ENCODE peak calls at places on chromosome 12, in seven cellular contexts. P is fibroblast of lung, X is lower leg skin, F is Calu3, I is choroid plexus epithelial cell, Y is activated B cell treated with CpG ODN at 0.5 μM for 24 hours, Z is endothelial cell. M is an unnamed sample.

GRCh38 chr12:11941601-11942360 is 129.0 kb upstream of the BCL2L14 start:
- DNase-seq in P (peak), X (no peak), F (peak), I (peak), Y (no peak), Z (no peak), M (no peak)

GRCh38 chr12:70719084-70719483 is 81.9 kb upstream of the PTPRB start:
- DNase-seq in P (no peak), X (no peak), F (no peak), I (no peak), Y (no peak), Z (no peak), M (no peak)

GRCh38 chr12:91974541-91974940 is 171.1 kb downstream of the BTG1 start:
- DNase-seq in P (peak), X (no peak), F (no peak), I (peak), Y (no peak), Z (no peak), M (no peak)

GRCh38 chr12:108833355-108833733 is 24.0 kb downstream of the SSH1 start:
- DNase-seq in P (peak), X (no peak), F (peak), I (peak), Y (no peak), Z (no peak), M (no peak)

GRCh38 chr12:11787921-11788849 is 138.7 kb downstream of the ETV6 start:
- DNase-seq in P (no peak), X (no peak), F (no peak), I (no peak), Y (no peak), Z (no peak), M (no peak)

GRCh38 chr12:108386704-108387360 is 47.7 kb upstream of the CMKLR1 start:
- DNase-seq in P (no peak), X (no peak), F (no peak), I (no peak), Y (no peak), Z (no peak), M (no peak)

GRCh38 chr12:67442347-67442841 is 173.2 kb downstream of the CAND1 start:
- DNase-seq in P (no peak), X (no peak), F (no peak), I (no peak), Y (no peak), Z (no peak), M (no peak)

GRCh38 chr12:105330938-105331804 is 680 bp downstream of the C12orf75 start:
- DNase-seq in P (no peak), X (peak), F (peak), I (no peak), Y (no peak), Z (peak), M (peak)

GRCh38 chr12:54213084-54213483 is 24.3 kb upstream of the SMUG1 start:
- DNase-seq in P (no peak), X (no peak), F (no peak), I (no peak), Y (no peak), Z (no peak), M (no peak)

GRCh38 chr12:81450920-81451739 is 308.0 kb downstream of the PPFIA2 start:
- DNase-seq in P (peak), X (no peak), F (peak), I (peak), Y (no peak), Z (peak), M (peak)

GRCh38 chr12:128784030-128784770 is 39.6 kb downstream of the SLC15A4 start:
- DNase-seq in P (peak), X (no peak), F (no peak), I (peak), Y (no peak), Z (no peak), M (no peak)

GRCh38 chr12:131943876-131944275 is 5.9 kb upstream of the EP400 start:
- DNase-seq in P (no peak), X (peak), F (no peak), I (no peak), Y (no peak), Z (no peak), M (no peak)

GRCh38 chr12:123056053-123056452 is 75.6 kb downstream of the ARL6IP4 start:
- DNase-seq in P (peak), X (no peak), F (peak), I (peak), Y (no peak), Z (no peak), M (no peak)

DNA sequence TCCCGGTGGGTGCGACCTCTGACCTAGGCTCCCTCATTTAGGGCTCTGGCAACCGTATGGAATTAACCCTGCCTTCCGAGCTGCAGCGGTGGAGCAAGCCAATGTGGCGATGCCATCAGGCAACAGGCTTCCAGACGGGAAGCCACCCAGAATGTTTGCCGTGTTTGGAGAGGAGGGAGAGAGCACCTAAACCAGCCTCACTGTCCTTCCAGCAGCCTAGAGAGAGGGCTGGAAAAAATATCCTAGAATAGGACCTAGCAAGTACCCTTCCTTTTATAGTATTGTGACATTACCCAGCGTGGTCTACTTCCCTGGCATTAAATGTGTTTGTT is 287 bp upstream of the SLC2A13 start:
- DNase-seq in P (no peak), X (no peak), F (no peak), I (peak), Y (no peak), Z (no peak), M (no peak)
- TF ChIP-seq CTCF in P (no peak), X (no peak), F (no peak), I (no peak), Y (no peak), Z (no peak), M (no peak)

GRCh38 chr12:43004908-43005307 is 415.4 kb upstream of the PRICKLE1 start:
- DNase-seq in P (no peak), X (no peak), F (no peak), I (no peak), Y (no peak), Z (peak), M (no peak)
- TF ChIP-seq CTCF in P (no peak), X (no peak), F (no peak), I (no peak), Y (no peak), Z (no peak), M (no peak)

DNA sequence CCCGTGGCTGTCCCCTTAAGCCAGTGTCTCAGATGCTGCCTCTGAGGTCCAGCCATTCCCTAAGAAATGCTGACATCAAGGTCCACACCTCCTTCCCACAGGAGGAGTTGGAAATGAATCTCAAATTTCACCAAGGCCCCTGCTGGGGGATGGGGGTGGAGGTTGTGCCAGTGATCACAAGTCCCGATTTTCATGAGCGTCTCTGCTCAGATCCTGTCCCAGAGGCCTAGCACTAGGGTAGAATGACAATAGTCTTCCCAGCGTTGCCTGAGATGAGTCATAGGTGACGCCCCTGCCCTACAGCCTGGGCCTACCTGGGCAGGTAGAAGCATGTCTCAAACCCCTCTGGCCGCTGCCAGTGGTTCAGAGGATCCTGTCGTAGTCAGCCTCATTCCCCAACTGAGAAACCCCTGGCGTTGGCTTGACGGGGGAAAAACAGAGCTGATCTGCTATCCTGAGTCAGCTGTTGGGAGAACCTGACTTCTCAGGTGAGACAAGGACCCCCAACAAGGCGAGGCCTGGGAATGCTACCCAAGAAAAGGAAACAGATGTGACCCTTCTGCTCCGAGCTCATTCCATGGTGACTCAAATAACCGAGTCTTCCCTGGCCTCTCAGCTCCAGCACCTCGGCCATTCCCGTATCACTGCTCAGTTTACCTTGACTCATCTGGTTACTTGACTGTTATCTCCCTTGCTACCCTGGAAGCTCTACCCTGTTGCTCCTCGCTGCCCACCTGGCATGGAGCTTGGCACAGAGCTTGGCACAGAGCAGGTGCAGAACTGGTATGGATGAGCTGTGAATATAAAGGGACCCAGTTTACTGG is 21.8 kb upstream of the SPPL3 start:
- DNase-seq in P (no peak), X (no peak), F (peak), I (no peak), Y (no peak), Z (no peak), M (no peak)
- TF ChIP-seq CTCF in P (no peak), X (no peak), F (no peak), I (no peak), Y (no peak), Z (no peak), M (no peak)

GRCh38 chr12:98725481-98726247 is 80.6 kb downstream of the APAF1 start:
- DNase-seq in P (peak), X (no peak), F (peak), I (peak), Y (no peak), Z (peak), M (no peak)
- TF ChIP-seq CTCF in P (peak), X (no peak), F (no peak), I (peak), Y (no peak), Z (no peak), M (peak)

GRCh38 chr12:93449277-93449676 is 7.5 kb upstream of the UBE2N start:
- DNase-seq in P (no peak), X (no peak), F (no peak), I (no peak), Y (no peak), Z (no peak), M (no peak)

GRCh38 chr12:93448796-93449195 is 7.0 kb upstream of the UBE2N start:
- DNase-seq in P (no peak), X (no peak), F (no peak), I (no peak), Y (no peak), Z (no peak), M (no peak)

GRCh38 chr12:93443576-93443975 is 1.8 kb upstream of the UBE2N start:
- DNase-seq in P (no peak), X (no peak), F (no peak), I (no peak), Y (no peak), Z (no peak), M (no peak)

GRCh38 chr12:93451423-93452158 is 9.8 kb upstream of the UBE2N start:
- DNase-seq in P (no peak), X (no peak), F (no peak), I (no peak), Y (no peak), Z (no peak), M (no peak)

DNA sequence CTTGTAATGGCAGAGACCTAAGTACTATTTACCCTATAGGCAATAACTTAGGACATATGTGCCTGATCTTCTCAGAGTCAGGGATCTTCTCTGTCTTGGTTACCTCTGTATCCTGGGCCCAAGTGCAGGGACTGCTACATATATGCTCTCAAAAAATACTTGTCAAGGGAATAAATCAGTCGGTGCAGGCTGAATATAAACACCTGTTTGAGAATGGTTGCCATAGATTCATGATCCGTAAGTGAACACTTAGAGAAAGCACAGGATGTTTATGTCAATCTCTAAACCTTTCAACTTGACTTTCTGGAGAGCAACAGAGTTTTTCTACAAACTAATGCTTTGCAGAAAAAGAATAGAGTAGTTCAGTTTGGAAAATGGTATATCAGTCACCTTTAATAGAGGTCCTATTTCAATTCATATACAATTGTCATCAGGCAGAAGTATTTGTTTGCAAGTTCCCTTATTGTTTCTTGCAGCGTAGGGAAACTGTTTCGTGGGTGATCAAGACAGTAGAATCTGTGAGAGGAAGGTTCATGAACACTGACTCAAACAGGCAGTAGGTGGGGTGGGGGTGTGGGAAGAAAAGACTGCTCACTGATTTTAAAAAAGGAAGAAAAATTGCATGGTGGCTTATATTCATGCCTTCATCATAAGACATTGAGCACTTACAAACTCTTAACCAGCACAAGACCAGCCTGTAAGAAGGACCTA is 6.0 kb upstream of the UBE2N start:
- DNase-seq in P (no peak), X (no peak), F (no peak), I (no peak), Y (no peak), Z (no peak), M (no peak)
- TF ChIP-seq CTCF in P (no peak), X (no peak), F (no peak), I (no peak), Y (no peak), Z (no peak), M (no peak)

DNA sequence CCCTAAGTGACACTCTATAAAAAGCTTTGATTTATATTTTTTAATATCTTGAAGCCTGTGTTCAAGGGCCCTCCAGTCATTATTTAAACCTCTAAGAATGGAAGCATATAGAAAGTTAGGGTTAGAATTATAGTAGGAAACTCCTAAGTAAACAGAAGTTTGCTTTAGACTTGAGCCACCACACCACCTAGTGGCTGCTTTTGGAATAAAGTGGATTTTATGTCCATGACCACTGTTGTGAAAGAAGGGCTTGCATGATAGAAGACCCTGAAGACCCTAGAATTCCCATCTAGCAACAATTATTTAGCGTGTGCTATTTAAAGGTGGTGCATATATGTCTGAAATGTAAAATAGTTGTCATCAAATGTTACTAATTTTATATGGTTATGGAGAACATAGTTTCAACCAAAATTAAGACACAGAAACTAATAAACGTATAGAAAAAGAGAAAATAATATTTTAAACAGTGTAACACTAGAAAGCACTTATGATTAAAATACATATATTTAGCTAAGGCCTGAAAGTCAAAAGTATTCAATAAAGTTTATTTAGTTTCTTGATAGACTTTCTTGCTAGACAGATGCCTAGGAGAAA is 21.3 kb downstream of the LRRIQ1 start:
- DNase-seq in P (peak), X (no peak), F (peak), I (peak), Y (no peak), Z (peak), M (peak)
- TF ChIP-seq CTCF in P (peak), X (no peak), F (peak), I (peak), Y (peak), Z (peak), M (peak)

DNA sequence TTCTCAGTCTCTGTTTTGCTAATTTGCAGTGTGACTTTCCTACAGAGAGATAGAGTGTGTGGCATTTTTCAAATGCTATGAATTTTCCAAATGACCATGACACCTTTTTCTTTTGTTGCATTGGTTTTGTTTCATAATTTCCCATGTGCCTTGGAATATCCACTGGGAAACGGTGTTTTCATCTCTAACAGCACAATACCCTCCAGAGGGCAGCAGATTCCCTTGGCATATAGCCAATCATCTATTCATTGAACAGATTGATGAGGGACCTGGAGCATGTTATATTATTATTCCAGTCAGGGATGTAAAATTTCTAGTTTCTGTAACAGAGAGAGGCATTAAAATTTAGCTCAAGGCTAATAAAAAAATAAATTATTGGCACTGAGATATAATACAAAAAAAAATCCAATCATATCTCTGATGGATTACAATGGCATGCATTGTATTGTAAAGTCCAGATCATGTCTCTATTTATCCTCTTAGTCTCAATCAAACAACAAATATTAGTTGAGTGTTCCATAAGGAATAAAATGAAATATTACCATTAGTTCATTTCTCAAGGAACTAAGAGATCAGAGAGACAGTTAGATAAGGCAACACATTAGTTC is 29.6 kb upstream of the NTN4 start:
- DNase-seq in P (peak), X (no peak), F (peak), I (peak), Y (no peak), Z (peak), M (no peak)
- TF ChIP-seq CTCF in P (peak), X (no peak), F (peak), I (peak), Y (no peak), Z (peak), M (peak)

GRCh38 chr12:48340891-48341290 is 9.8 kb downstream of the ZNF641 start:
- DNase-seq in P (no peak), X (no peak), F (no peak), I (no peak), Y (no peak), Z (no peak), M (no peak)

GRCh38 chr12:48336066-48336465 is 14.7 kb downstream of the ZNF641 start:
- DNase-seq in P (no peak), X (no peak), F (no peak), I (peak), Y (no peak), Z (no peak), M (no peak)

GRCh38 chr12:48334807-48335206 is 15.9 kb downstream of the ZNF641 start:
- DNase-seq in P (no peak), X (no peak), F (no peak), I (no peak), Y (no peak), Z (no peak), M (no peak)

GRCh38 chr12:48331389-48331788 is 19.3 kb downstream of the ZNF641 start:
- DNase-seq in P (no peak), X (no peak), F (no peak), I (peak), Y (no peak), Z (no peak), M (no peak)

DNA sequence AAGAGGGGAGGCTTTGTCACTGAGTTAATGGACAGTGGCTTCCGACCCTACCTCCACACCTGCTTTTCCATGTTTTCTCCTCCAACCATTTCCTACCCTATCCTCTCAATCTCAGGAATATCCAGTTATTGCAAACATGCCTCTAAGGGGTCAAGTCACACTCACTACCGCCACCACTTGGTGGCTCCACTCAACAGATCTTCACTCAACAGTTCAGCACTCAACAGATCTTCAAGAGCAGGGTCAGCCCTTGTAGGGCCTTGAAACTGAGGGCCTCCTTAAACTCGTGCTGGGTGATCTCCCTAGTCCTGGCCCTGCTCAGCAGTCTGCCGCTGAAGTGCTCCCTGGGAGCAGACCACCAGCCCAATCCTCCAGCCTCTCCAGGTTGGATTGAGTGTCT is 14.2 kb downstream of the ZNF641 start:
- DNase-seq in P (no peak), X (no peak), F (no peak), I (peak), Y (no peak), Z (no peak), M (no peak)
- TF ChIP-seq CTCF in P (no peak), X (no peak), F (no peak), I (peak), Y (no peak), Z (no peak), M (no peak)

M was measured in progenitor cell of endocrine pancreas.